ENCODE peak calls at places on chromosome 10, in six cellular contexts. One of them, this sample, is unnamed.
A peak's percentile ranks its signal among the peaks of the same experiment; 100 is the strongest.

GRCh38 chr10:79886345-79886744 is 59.8 kb downstream of the NUTM2E start:
- ATAC-seq in pancreas: no peak
- ATAC-seq in psoas muscle: no peak
- ATAC-seq in lower lobe of right lung: no peak
- ATAC-seq in CD8-positive, alpha-beta T cell: no peak
- ATAC-seq in PC-3: no peak
- ATAC-seq in this sample: no peak

GRCh38 chr10:44186150-44186549 is 198.7 kb downstream of the CXCL12 start:
- ATAC-seq in pancreas: no peak
- ATAC-seq in psoas muscle: peak; percentile 69
- ATAC-seq in lower lobe of right lung: no peak
- ATAC-seq in CD8-positive, alpha-beta T cell: no peak
- ATAC-seq in PC-3: no peak
- ATAC-seq in this sample: peak; percentile 78

GRCh38 chr10:86957471-86958108 is at the start of gene MMRN2:
- ATAC-seq in pancreas: no peak
- ATAC-seq in psoas muscle: no peak
- ATAC-seq in lower lobe of right lung: no peak
- ATAC-seq in CD8-positive, alpha-beta T cell: no peak
- ATAC-seq in PC-3: no peak
- ATAC-seq in this sample: no peak

GRCh38 chr10:121516483-121516882 is 81.8 kb downstream of the FGFR2 start:
- ATAC-seq in pancreas: no peak
- ATAC-seq in psoas muscle: no peak
- ATAC-seq in lower lobe of right lung: no peak
- ATAC-seq in CD8-positive, alpha-beta T cell: no peak
- ATAC-seq in PC-3: no peak
- ATAC-seq in this sample: no peak

GRCh38 chr10:33306126-33306525 is 28.3 kb downstream of the NRP1 start:
- ATAC-seq in pancreas: no peak
- ATAC-seq in psoas muscle: no peak
- ATAC-seq in lower lobe of right lung: no peak
- ATAC-seq in CD8-positive, alpha-beta T cell: no peak
- ATAC-seq in PC-3: no peak
- ATAC-seq in this sample: no peak

GRCh38 chr10:121753726-121754476 is 155.7 kb upstream of the FGFR2 start:
- ATAC-seq in pancreas: no peak
- ATAC-seq in psoas muscle: peak; percentile 91
- ATAC-seq in lower lobe of right lung: no peak
- ATAC-seq in CD8-positive, alpha-beta T cell: no peak
- ATAC-seq in PC-3: peak; percentile 98
- ATAC-seq in this sample: no peak

GRCh38 chr10:50788951-50789904 is 49.5 kb downstream of the ASAH2B start:
- ATAC-seq in pancreas: peak; percentile 91
- ATAC-seq in psoas muscle: no peak
- ATAC-seq in lower lobe of right lung: peak; percentile 73
- ATAC-seq in CD8-positive, alpha-beta T cell: no peak
- ATAC-seq in PC-3: peak; percentile 100
- ATAC-seq in this sample: no peak

GRCh38 chr10:17502788-17503187 is 48.4 kb upstream of the ST8SIA6 start:
- ATAC-seq in pancreas: no peak
- ATAC-seq in psoas muscle: no peak
- ATAC-seq in lower lobe of right lung: no peak
- ATAC-seq in CD8-positive, alpha-beta T cell: no peak
- ATAC-seq in PC-3: no peak
- ATAC-seq in this sample: no peak

GRCh38 chr10:33113111-33113856 is 155.3 kb upstream of the ITGB1 start:
- ATAC-seq in pancreas: no peak
- ATAC-seq in psoas muscle: no peak
- ATAC-seq in lower lobe of right lung: no peak
- ATAC-seq in CD8-positive, alpha-beta T cell: no peak
- ATAC-seq in PC-3: no peak
- ATAC-seq in this sample: no peak

GRCh38 chr10:17214991-17215781 is 12.9 kb upstream of the VIM start:
- ATAC-seq in pancreas: no peak
- ATAC-seq in psoas muscle: no peak
- ATAC-seq in lower lobe of right lung: peak; percentile 31
- ATAC-seq in CD8-positive, alpha-beta T cell: no peak
- ATAC-seq in PC-3: peak; percentile 28
- ATAC-seq in this sample: no peak

GRCh38 chr10:103192089-103192450 is 1.0 kb downstream of the NT5C2 start:
- ATAC-seq in pancreas: no peak
- ATAC-seq in psoas muscle: peak; percentile 28
- ATAC-seq in lower lobe of right lung: no peak
- ATAC-seq in CD8-positive, alpha-beta T cell: no peak
- ATAC-seq in PC-3: no peak
- ATAC-seq in this sample: no peak

GRCh38 chr10:122363722-122364463 is 10.6 kb upstream of the PLEKHA1 start:
- ATAC-seq in pancreas: no peak
- ATAC-seq in psoas muscle: no peak
- ATAC-seq in lower lobe of right lung: peak; percentile 75
- ATAC-seq in CD8-positive, alpha-beta T cell: no peak
- ATAC-seq in PC-3: no peak
- ATAC-seq in this sample: peak; percentile 55

GRCh38 chr10:90817173-90817889 is 40.5 kb downstream of the HTR7 start:
- ATAC-seq in pancreas: no peak
- ATAC-seq in psoas muscle: no peak
- ATAC-seq in lower lobe of right lung: no peak
- ATAC-seq in CD8-positive, alpha-beta T cell: no peak
- ATAC-seq in PC-3: no peak
- ATAC-seq in this sample: no peak

GRCh38 chr10:122206471-122207065 is 64.5 kb upstream of the BTBD16 start:
- ATAC-seq in pancreas: no peak
- ATAC-seq in psoas muscle: peak; percentile 23
- ATAC-seq in lower lobe of right lung: no peak
- ATAC-seq in CD8-positive, alpha-beta T cell: no peak
- ATAC-seq in PC-3: peak; percentile 33
- ATAC-seq in this sample: no peak

GRCh38 chr10:99224766-99225165 is 10.9 kb downstream of the HPSE2 start:
- ATAC-seq in pancreas: no peak
- ATAC-seq in psoas muscle: no peak
- ATAC-seq in lower lobe of right lung: no peak
- ATAC-seq in CD8-positive, alpha-beta T cell: no peak
- ATAC-seq in PC-3: no peak
- ATAC-seq in this sample: no peak

GRCh38 chr10:113179966-113180365 is 229.9 kb downstream of the TCF7L2 start:
- ATAC-seq in pancreas: no peak
- ATAC-seq in psoas muscle: no peak
- ATAC-seq in lower lobe of right lung: no peak
- ATAC-seq in CD8-positive, alpha-beta T cell: no peak
- ATAC-seq in PC-3: no peak
- ATAC-seq in this sample: no peak
- H3K4me3 ChIP-seq in pancreas: no peak overlapping the region
- H3K4me3 ChIP-seq in psoas muscle: no peak overlapping the region
- H3K4me3 ChIP-seq in lower lobe of right lung: no peak overlapping the region
- H3K4me3 ChIP-seq in CD8-positive, alpha-beta T cell: no peak overlapping the region
- H3K4me3 ChIP-seq in PC-3: no peak overlapping the region
- H3K4me3 ChIP-seq in this sample: no peak overlapping the region

GRCh38 chr10:58818889-58819288 is 306.2 kb downstream of the BICC1 start:
- ATAC-seq in pancreas: peak; percentile 41
- ATAC-seq in psoas muscle: no peak
- ATAC-seq in lower lobe of right lung: no peak
- ATAC-seq in CD8-positive, alpha-beta T cell: no peak
- ATAC-seq in PC-3: peak; percentile 14
- ATAC-seq in this sample: no peak
- TF ChIP-seq CTCF in pancreas: no peak
- TF ChIP-seq CTCF in psoas muscle: no peak
- TF ChIP-seq CTCF in lower lobe of right lung: no peak
- TF ChIP-seq CTCF in CD8-positive, alpha-beta T cell: no peak
- TF ChIP-seq CTCF in PC-3: peak; percentile 74
- TF ChIP-seq CTCF in this sample: no peak

DNA sequence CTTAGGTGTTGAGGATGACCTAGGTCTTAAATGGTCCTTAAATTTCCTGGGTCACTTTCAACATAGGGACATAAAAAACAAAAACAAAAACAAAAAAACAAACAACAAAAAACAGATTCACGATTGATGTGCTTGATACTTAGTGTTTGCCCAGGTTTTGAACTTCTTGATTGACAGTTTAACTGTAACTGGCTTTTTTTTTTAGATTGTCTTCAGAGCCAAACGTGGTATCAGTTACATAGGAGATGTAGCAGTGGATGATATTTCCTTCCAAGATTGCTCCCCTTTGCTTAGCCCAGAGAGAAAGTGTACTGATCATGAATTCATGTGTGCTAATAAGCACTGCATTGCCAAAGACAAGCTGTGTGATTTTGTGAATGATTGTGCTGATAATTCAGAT is 282.6 kb downstream of the MALRD1 start:
- ATAC-seq in pancreas: no peak
- ATAC-seq in psoas muscle: no peak
- ATAC-seq in lower lobe of right lung: no peak
- ATAC-seq in CD8-positive, alpha-beta T cell: no peak
- ATAC-seq in PC-3: no peak
- ATAC-seq in this sample: no peak
- H3K4me3 ChIP-seq in pancreas: no peak overlapping the region
- H3K4me3 ChIP-seq in psoas muscle: no peak overlapping the region
- H3K4me3 ChIP-seq in lower lobe of right lung: no peak overlapping the region
- H3K4me3 ChIP-seq in CD8-positive, alpha-beta T cell: no peak overlapping the region
- H3K4me3 ChIP-seq in PC-3: no peak overlapping the region
- H3K4me3 ChIP-seq in this sample: no peak overlapping the region

GRCh38 chr10:1294748-1295147 is 238.6 kb downstream of the WDR37 start:
- ATAC-seq in pancreas: no peak
- ATAC-seq in psoas muscle: no peak
- ATAC-seq in lower lobe of right lung: no peak
- ATAC-seq in CD8-positive, alpha-beta T cell: no peak
- ATAC-seq in PC-3: no peak
- ATAC-seq in this sample: no peak

GRCh38 chr10:1299041-1299726 is 243.0 kb downstream of the WDR37 start:
- ATAC-seq in pancreas: no peak
- ATAC-seq in psoas muscle: no peak
- ATAC-seq in lower lobe of right lung: no peak
- ATAC-seq in CD8-positive, alpha-beta T cell: no peak
- ATAC-seq in PC-3: no peak
- ATAC-seq in this sample: no peak

GRCh38 chr10:1295756-1296480 is 239.7 kb downstream of the WDR37 start:
- ATAC-seq in pancreas: no peak
- ATAC-seq in psoas muscle: no peak
- ATAC-seq in lower lobe of right lung: no peak
- ATAC-seq in CD8-positive, alpha-beta T cell: no peak
- ATAC-seq in PC-3: no peak
- ATAC-seq in this sample: no peak

GRCh38 chr10:1300218-1300617 is 244.0 kb downstream of the WDR37 start:
- ATAC-seq in pancreas: no peak
- ATAC-seq in psoas muscle: no peak
- ATAC-seq in lower lobe of right lung: no peak
- ATAC-seq in CD8-positive, alpha-beta T cell: no peak
- ATAC-seq in PC-3: no peak
- ATAC-seq in this sample: no peak

GRCh38 chr10:1297566-1298301 is 241.5 kb downstream of the WDR37 start:
- ATAC-seq in pancreas: no peak
- ATAC-seq in psoas muscle: no peak
- ATAC-seq in lower lobe of right lung: peak; percentile 17
- ATAC-seq in CD8-positive, alpha-beta T cell: no peak
- ATAC-seq in PC-3: no peak
- ATAC-seq in this sample: no peak
- TF ChIP-seq CTCF in pancreas: no peak
- TF ChIP-seq CTCF in psoas muscle: no peak
- TF ChIP-seq CTCF in lower lobe of right lung: no peak
- TF ChIP-seq CTCF in CD8-positive, alpha-beta T cell: no peak
- TF ChIP-seq CTCF in PC-3: no peak
- TF ChIP-seq CTCF in this sample: no peak

DNA sequence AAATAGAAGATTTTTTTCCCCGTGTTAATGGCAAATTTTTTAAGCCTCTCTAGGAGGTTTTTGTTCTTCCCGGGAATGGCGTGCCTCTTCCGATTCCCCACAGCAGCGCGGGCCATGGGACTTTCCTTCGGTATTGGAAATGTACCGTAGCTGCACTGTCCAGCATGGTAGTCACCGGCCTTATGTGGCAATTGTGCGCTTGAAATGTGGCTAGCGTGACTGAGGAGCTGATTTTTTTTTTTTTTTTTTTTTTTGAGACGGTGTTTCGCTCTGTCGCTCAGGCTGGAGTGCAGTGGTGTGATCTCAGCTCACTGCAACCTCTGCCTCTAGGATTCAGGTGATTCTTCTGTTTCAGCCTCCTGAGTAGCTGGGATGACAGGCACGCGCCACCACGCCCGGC is 938 bp upstream of the TCTN3 start:
- ATAC-seq in pancreas: no peak
- ATAC-seq in psoas muscle: no peak
- ATAC-seq in lower lobe of right lung: no peak
- ATAC-seq in CD8-positive, alpha-beta T cell: no peak
- ATAC-seq in PC-3: no peak
- ATAC-seq in this sample: no peak
- H3K4me3 ChIP-seq in pancreas: no peak overlapping the region
- H3K4me3 ChIP-seq in psoas muscle: no peak overlapping the region
- H3K4me3 ChIP-seq in lower lobe of right lung: peak overlapping the region; percentile 69
- H3K4me3 ChIP-seq in CD8-positive, alpha-beta T cell: no peak overlapping the region
- H3K4me3 ChIP-seq in PC-3: no peak overlapping the region
- H3K4me3 ChIP-seq in this sample: no peak overlapping the region

DNA sequence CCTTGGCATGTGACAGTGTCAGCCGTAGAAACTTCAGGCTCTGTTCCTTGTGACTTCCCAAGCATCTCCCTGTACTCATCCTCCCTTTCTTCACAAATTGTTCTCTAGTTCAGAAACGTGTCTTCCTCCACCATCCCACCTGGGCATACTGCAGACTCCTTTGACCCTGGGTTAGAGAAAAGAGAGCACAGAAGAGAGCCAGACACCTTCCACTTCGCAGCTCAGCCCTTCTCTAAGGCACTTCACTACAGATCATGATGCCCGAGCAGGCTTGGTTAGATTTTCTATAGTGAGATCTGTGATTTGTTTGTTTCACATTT is 70.6 kb downstream of the XPNPEP1 start:
- ATAC-seq in pancreas: no peak
- ATAC-seq in psoas muscle: no peak
- ATAC-seq in lower lobe of right lung: no peak
- ATAC-seq in CD8-positive, alpha-beta T cell: no peak
- ATAC-seq in PC-3: peak; percentile 12
- ATAC-seq in this sample: peak; percentile 5
- TF ChIP-seq CTCF in pancreas: no peak
- TF ChIP-seq CTCF in psoas muscle: no peak
- TF ChIP-seq CTCF in lower lobe of right lung: peak; percentile 6
- TF ChIP-seq CTCF in CD8-positive, alpha-beta T cell: peak; percentile 43
- TF ChIP-seq CTCF in PC-3: no peak
- TF ChIP-seq CTCF in this sample: no peak

This sample was measured in gastroesophageal sphincter.